ENCODE peak calls at places on chromosomes 11 and 22, in seven cellular contexts. I is nucleus accumbens; W is cardiac muscle cell; Z is naive thymus-derived CD8-positive, alpha-beta T cell; V is Daoy; E is MCF 10A; F is MV-4-11. D is an unnamed sample.

GRCh38 chr11:27718346-27718852 is 18.1 kb upstream of the BDNF start:
- DNase-seq in I (no peak), W (peak), Z (no peak), V (peak), E (peak), F (no peak), D (no peak)

GRCh38 chr22:42841444-42841843 is 15.6 kb downstream of the ARFGAP3 start:
- DNase-seq in I (no peak), W (no peak), Z (no peak), V (no peak), E (no peak), F (no peak), D (no peak)

GRCh38 chr22:44180706-44181032 is at the start of gene PARVG:
- DNase-seq in I (no peak), W (peak), Z (peak), V (peak), E (peak), F (peak), D (no peak)

GRCh38 chr11:116506446-116506845 is 266.3 kb downstream of the BUD13 start:
- DNase-seq in I (no peak), W (no peak), Z (no peak), V (no peak), E (no peak), F (no peak), D (no peak)

GRCh38 chr22:23085785-23086184 is 15.5 kb downstream of the GNAZ start:
- DNase-seq in I (no peak), W (no peak), Z (no peak), V (no peak), E (no peak), F (no peak), D (no peak)

GRCh38 chr11:6191733-6192132 is 7.3 kb upstream of the OR52W1 start:
- DNase-seq in I (no peak), W (no peak), Z (no peak), V (no peak), E (no peak), F (peak), D (no peak)

GRCh38 chr11:77188323-77188911 is 60.4 kb downstream of the MYO7A start:
- DNase-seq in I (peak), W (peak), Z (peak), V (peak), E (peak), F (peak), D (peak)

GRCh38 chr11:108210441-108210840 is 12.0 kb downstream of the NPAT start:
- DNase-seq in I (no peak), W (no peak), Z (no peak), V (no peak), E (no peak), F (no peak), D (no peak)

GRCh38 chr11:67396587-67397398 is 4.9 kb downstream of the PPP1CA start:
- DNase-seq in I (no peak), W (no peak), Z (peak), V (no peak), E (no peak), F (no peak), D (no peak)

GRCh38 chr11:104191124-104191523 is 27.2 kb upstream of the PDGFD start:
- DNase-seq in I (no peak), W (no peak), Z (no peak), V (no peak), E (no peak), F (no peak), D (no peak)

GRCh38 chr11:16785520-16786128 is 47.2 kb downstream of the C11orf58 start:
- DNase-seq in I (peak), W (peak), Z (peak), V (peak), E (peak), F (peak), D (peak)

GRCh38 chr11:8257003-8257664 is 6.5 kb downstream of the LMO1 start:
- DNase-seq in I (peak), W (no peak), Z (no peak), V (no peak), E (no peak), F (no peak), D (no peak)

GRCh38 chr11:10455637-10456487 is 798 bp downstream of the AMPD3 start:
- DNase-seq in I (peak), W (peak), Z (peak), V (peak), E (peak), F (peak), D (peak)

GRCh38 chr11:27372159-27372558 is 9.1 kb upstream of the CCDC34 start:
- DNase-seq in I (no peak), W (no peak), Z (no peak), V (no peak), E (no peak), F (no peak), D (peak)

GRCh38 chr11:48110509-48110766 is 106.2 kb upstream of the OR4B1 start:
- DNase-seq in I (no peak), W (no peak), Z (no peak), V (no peak), E (no peak), F (no peak), D (no peak)

GRCh38 chr11:66820381-66820780 is 22.9 kb upstream of the RCE1 start:
- DNase-seq in I (no peak), W (no peak), Z (no peak), V (no peak), E (no peak), F (no peak), D (no peak)

GRCh38 chr11:65214212-65214845 is 32.6 kb downstream of the CAPN1 start:
- DNase-seq in I (no peak), W (no peak), Z (no peak), V (no peak), E (no peak), F (no peak), D (no peak)

GRCh38 chr11:111982532-111983186 is 42.5 kb upstream of the DLAT start:
- DNase-seq in I (no peak), W (no peak), Z (no peak), V (no peak), E (no peak), F (no peak), D (no peak)

GRCh38 chr11:68282861-68283230 is 11.1 kb upstream of the C11orf24 start:
- DNase-seq in I (no peak), W (no peak), Z (no peak), V (no peak), E (no peak), F (no peak), D (no peak)

GRCh38 chr11:70383664-70384395 is 14.5 kb upstream of the CTTN start:
- DNase-seq in I (no peak), W (no peak), Z (no peak), V (no peak), E (no peak), F (no peak), D (no peak)

GRCh38 chr11:78063440-78064181 is at the start of gene THRSP:
- DNase-seq in I (no peak), W (no peak), Z (no peak), V (no peak), E (no peak), F (no peak), D (peak)

GRCh38 chr11:109914809-109915653 is 178.2 kb upstream of the ZC3H12C start:
- DNase-seq in I (no peak), W (no peak), Z (no peak), V (no peak), E (peak), F (no peak), D (peak)

GRCh38 chr11:115421338-115422012 is 82.7 kb downstream of the CADM1 start:
- DNase-seq in I (no peak), W (peak), Z (no peak), V (no peak), E (no peak), F (no peak), D (no peak)

D was measured in K562.